ENCODE peak calls at places on chromosome 2, in five cellular contexts. P is activated CD8-positive, alpha-beta memory T cell treated with anti-CD3 and anti-CD28 coated beads for 1 hour; N is osteocyte; C is lower lobe of right lung; J is substantia nigra. X is an unnamed sample.

GRCh38 chr2:60297296-60298010 is 256.0 kb downstream of the BCL11A start:
- DNase-seq in P (no peak), N (no peak), C (no peak), J (no peak), X (no peak)

GRCh38 chr2:145593280-145593679 is 1073.4 kb upstream of the ZEB2 start:
- DNase-seq in P (no peak), N (no peak), C (no peak), J (no peak), X (no peak)

GRCh38 chr2:241617431-241618154 is 19.4 kb downstream of the THAP4 start:
- DNase-seq in P (no peak), N (no peak), C (peak), J (no peak), X (peak)

GRCh38 chr2:218317832-218318231 is 25.5 kb upstream of the TMBIM1 start:
- DNase-seq in P (no peak), N (no peak), C (no peak), J (no peak), X (no peak)

GRCh38 chr2:237980751-237981150 is 13.9 kb downstream of the UBE2F start:
- DNase-seq in P (no peak), N (no peak), C (no peak), J (no peak), X (no peak)

GRCh38 chr2:85705680-85706039 is 11.5 kb downstream of the GNLY start:
- DNase-seq in P (no peak), N (no peak), C (peak), J (no peak), X (no peak)

GRCh38 chr2:78218066-78218465 is 695.9 kb upstream of the LRRTM4 start:
- DNase-seq in P (no peak), N (no peak), C (no peak), J (no peak), X (no peak)

GRCh38 chr2:212665948-212666347 is 127.3 kb upstream of the ERBB4 start:
- DNase-seq in P (no peak), N (no peak), C (no peak), J (no peak), X (no peak)

GRCh38 chr2:161746891-161747535 is 122.8 kb downstream of the SLC4A10 start:
- DNase-seq in P (no peak), N (no peak), C (no peak), J (no peak), X (no peak)

X was measured in cerebellar nuclear complex.